ENCODE peak calls at places on chromosomes 1 and 21, in eight cellular contexts. D is stomach, S is fibroblast of pulmonary artery, U is lower lobe of right lung, O is mucosa of descending colon, Y is OCI-LY7, P is H1, E is hepatocyte. C is an unnamed sample.
A peak's percentile ranks its signal among the peaks of the same experiment; 100 is the strongest.

GRCh38 chr21:45950740-45951515 is 30.6 kb upstream of the COL6A1 start:
- DNase-seq in E (peak; percentile 51), S (peak; percentile 61), O (peak; percentile 50), Y (no peak), U (no peak), P (no peak), D (peak; percentile 50), C (no peak)

GRCh38 chr1:60573121-60573520 is 499.6 kb upstream of the C1orf87 start:
- DNase-seq in O (no peak), U (no peak), Y (no peak), S (peak; percentile 73), D (no peak), E (no peak), P (no peak), C (no peak)

GRCh38 chr1:230138561-230139239 is 71.7 kb downstream of the GALNT2 start:
- DNase-seq in O (no peak), U (no peak), S (no peak), D (no peak), E (no peak), Y (no peak), P (no peak), C (no peak)

GRCh38 chr1:232322162-232322734 is 307.7 kb downstream of the SIPA1L2 start:
- DNase-seq in E (peak; percentile 59), D (no peak), S (no peak), O (peak; percentile 67), Y (no peak), U (no peak), P (no peak), C (no peak)

GRCh38 chr1:202578001-202578500 is 132.2 kb downstream of the SYT2 start:
- DNase-seq in S (peak; percentile 47), D (no peak), P (no peak), O (no peak), U (no peak), Y (no peak), E (no peak), C (no peak)

GRCh38 chr1:196425513-196425912 is 182.7 kb downstream of the KCNT2 start:
- DNase-seq in S (no peak), D (no peak), O (no peak), E (no peak), U (no peak), P (no peak), Y (no peak), C (no peak)

GRCh38 chr21:27505516-27505915 is 538.6 kb upstream of the ADAMTS5 start:
- DNase-seq in D (no peak), P (no peak), O (no peak), U (no peak), Y (no peak), E (no peak), S (peak; percentile 49), C (no peak)

GRCh38 chr1:237416924-237417655 is 375.1 kb downstream of the RYR2 start:
- DNase-seq in S (no peak), P (no peak), E (no peak), Y (no peak), D (no peak), U (no peak), O (no peak), C (no peak)

GRCh38 chr21:44444286-44444931 is 10.9 kb upstream of the LRRC3 start:
- DNase-seq in S (no peak), P (peak; percentile 85), Y (peak; percentile 10), U (peak; percentile 42), O (no peak), D (no peak), E (no peak), C (no peak)

GRCh38 chr21:17925900-17926299 is 106.7 kb upstream of the C21orf91 start:
- DNase-seq in O (no peak), D (no peak), E (peak; percentile 39), U (no peak), P (no peak), Y (peak; percentile 21), S (peak; percentile 45), C (no peak)

GRCh38 chr1:3708696-3709246 is 43.5 kb upstream of the CCDC27 start:
- DNase-seq in U (no peak), P (peak; percentile 65), O (no peak), E (no peak), Y (no peak), S (no peak), D (no peak), C (no peak)

GRCh38 chr1:110829955-110830553 is 42.9 kb upstream of the CD53 start:
- DNase-seq in U (no peak), P (peak; percentile 46), D (no peak), Y (peak; percentile 80), S (peak; percentile 25), O (no peak), E (peak; percentile 53), C (no peak)

GRCh38 chr1:39927538-39927937 is 25.8 kb upstream of the MYCL start:
- DNase-seq in D (no peak), S (peak; percentile 17), U (no peak), O (no peak), E (no peak), P (no peak), Y (no peak), C (no peak)

GRCh38 chr1:106879538-106879937 is 176.9 kb upstream of the PRMT6 start:
- DNase-seq in S (no peak), P (no peak), D (peak; percentile 86), Y (no peak), U (peak; percentile 67), E (peak; percentile 6), O (peak; percentile 78), C (no peak)

DNA sequence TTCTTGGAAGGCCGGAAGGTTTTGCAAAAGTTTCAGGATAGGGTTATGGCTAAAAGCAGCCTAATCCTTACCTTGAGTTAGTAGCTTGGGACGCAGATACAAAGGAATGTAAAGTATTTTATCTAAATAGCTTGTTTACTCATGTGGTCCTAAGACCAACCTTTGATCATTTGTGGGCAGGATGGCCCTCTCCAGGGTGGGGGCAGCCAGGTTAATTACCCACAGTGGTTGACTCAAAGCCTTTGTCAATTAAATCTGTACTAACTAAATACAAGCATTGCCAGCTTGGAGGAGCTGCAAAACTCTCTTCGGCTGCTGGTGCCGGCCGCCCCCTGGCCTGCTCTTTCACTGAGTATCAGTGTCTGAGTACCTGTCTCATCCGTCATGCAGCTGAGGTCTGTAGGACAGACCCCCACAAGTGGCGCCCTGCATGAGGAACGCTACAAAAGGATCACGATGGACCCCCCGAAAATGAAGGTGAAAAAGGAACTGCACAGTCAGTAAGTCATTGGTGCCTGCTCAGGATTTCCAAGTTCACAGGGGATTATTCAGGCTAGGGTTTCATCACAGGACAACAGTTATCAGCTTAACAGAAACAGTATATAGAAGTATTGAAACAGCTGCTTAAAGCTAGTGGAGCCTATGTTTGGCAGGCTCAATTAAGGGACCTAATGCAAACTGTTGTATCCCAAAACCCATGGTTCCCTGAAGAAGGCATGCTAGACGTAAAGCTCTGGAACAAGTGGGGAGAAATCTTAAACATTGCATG is 212.5 kb upstream of the MAP1LC3C start:
- DNase-seq in S (no peak), Y (no peak), D (no peak), P (no peak), E (peak; percentile 26), U (no peak), O (no peak), C (no peak)
- H3K4me3 ChIP-seq in S (no peak overlapping the region), Y (no peak overlapping the region), D (no peak overlapping the region), P (no peak overlapping the region), E (no peak overlapping the region), U (no peak overlapping the region), O (no peak overlapping the region), C (no peak overlapping the region)

GRCh38 chr1:247007511-247008405 is at the start of gene ZNF695:
- DNase-seq in Y (peak; percentile 96), U (peak; percentile 86), S (peak; percentile 95), D (peak; percentile 83), E (peak; percentile 97), O (peak; percentile 92), P (peak; percentile 95), C (peak; percentile 30)

GRCh38 chr1:247013391-247013790 is 5.5 kb upstream of the ZNF695 start:
- DNase-seq in O (no peak), D (no peak), Y (no peak), P (no peak), S (no peak), E (no peak), U (no peak), C (no peak)

DNA sequence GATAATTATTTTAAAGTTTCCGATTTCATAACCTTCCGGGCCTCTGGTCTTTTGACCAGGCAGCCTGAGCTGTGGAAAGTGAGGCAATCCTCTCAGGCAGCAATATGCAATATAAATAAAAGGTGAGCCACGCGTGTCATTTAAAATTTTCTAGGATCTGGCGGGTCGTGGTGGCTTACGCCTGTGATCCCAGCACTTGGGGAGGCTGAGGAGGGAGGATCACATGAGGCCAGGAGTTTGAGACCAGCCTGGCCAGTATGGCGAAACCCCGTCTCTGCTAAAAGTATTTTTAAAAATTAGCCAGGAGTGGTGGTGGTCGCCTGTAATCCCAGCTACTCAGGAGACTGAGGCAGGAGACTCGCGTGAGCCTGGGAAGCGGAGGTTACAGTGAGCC is 546 bp upstream of the ZNF695 start:
- DNase-seq in Y (no peak), S (no peak), E (peak; percentile 4), D (no peak), P (no peak), O (no peak), U (no peak), C (no peak)
- H3K4me3 ChIP-seq in Y (peak overlapping the region; percentile 86), S (peak overlapping the region; percentile 91), E (no peak overlapping the region), D (peak overlapping the region; percentile 80), P (peak overlapping the region; percentile 98), O (no peak overlapping the region), U (no peak overlapping the region), C (no peak overlapping the region)

GRCh38 chr1:45687014-45687752 is 798 bp upstream of the TMEM69 start:
- DNase-seq in D (peak; percentile 98), U (peak; percentile 99), S (peak; percentile 99), O (peak; percentile 98), Y (peak; percentile 100), P (peak; percentile 90), E (peak; percentile 99), C (peak; percentile 91)

GRCh38 chr1:45685308-45686080 is 839 bp downstream of the GPBP1L1 start:
- DNase-seq in D (no peak), S (no peak), E (peak; percentile 7), U (no peak), O (no peak), P (no peak), Y (peak; percentile 21), C (no peak)

GRCh38 chr1:45682942-45683341 is 3.4 kb downstream of the GPBP1L1 start:
- DNase-seq in U (no peak), Y (no peak), O (no peak), P (no peak), D (no peak), S (no peak), E (no peak), C (no peak)

GRCh38 chr1:45686081-45687013 is at the start of gene GPBP1L1:
- DNase-seq in D (peak; percentile 98), S (peak; percentile 99), Y (peak; percentile 97), O (peak; percentile 99), E (peak; percentile 99), U (peak; percentile 98), P (peak; percentile 98), C (peak; percentile 98)

GRCh38 chr1:45684402-45684801 is 1.9 kb downstream of the GPBP1L1 start:
- DNase-seq in D (no peak), U (no peak), P (no peak), E (no peak), S (no peak), O (no peak), Y (no peak), C (no peak)
- H3K4me3 ChIP-seq in D (peak overlapping the region; percentile 81), U (peak overlapping the region; percentile 91), P (peak overlapping the region; percentile 97), E (peak overlapping the region; percentile 79), S (peak overlapping the region; percentile 98), O (no peak overlapping the region), Y (peak overlapping the region; percentile 94), C (no peak overlapping the region)

DNA sequence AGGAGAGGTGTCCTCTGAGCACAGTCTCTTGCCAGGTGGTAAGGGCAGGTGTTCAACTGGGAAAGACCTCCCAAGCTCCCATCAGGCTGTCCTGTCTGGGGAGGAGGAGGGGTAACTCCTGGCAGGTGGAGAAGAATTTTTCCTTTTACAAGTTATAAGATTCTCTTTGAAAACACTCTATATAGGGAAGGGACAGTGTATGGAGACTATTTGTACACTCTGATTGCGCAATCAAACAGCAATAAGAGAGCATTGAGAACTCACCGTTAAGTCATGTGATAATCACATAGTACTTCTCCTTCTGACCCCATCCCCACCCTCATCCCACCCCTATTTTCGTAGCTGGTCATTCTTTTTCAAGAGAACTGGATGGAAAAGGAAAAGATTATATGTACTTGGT is 179.3 kb upstream of the ZNF644 start:
- DNase-seq in U (no peak), S (no peak), E (peak; percentile 8), O (no peak), P (no peak), D (no peak), Y (no peak), C (no peak)
- H3K4me3 ChIP-seq in U (no peak overlapping the region), S (no peak overlapping the region), E (no peak overlapping the region), O (no peak overlapping the region), P (no peak overlapping the region), D (no peak overlapping the region), Y (no peak overlapping the region), C (no peak overlapping the region)